ENCODE peak calls at places on chromosomes 5 and 9, in four cellular contexts. I is pancreas, T is endothelial cell, G is cardiac fibroblast. E is an unnamed sample.

GRCh38 chr5:17000296-17000939 is 64.3 kb upstream of the MYO10 start:
- DNase-seq in T (no peak), G (peak), I (no peak), E (peak)

GRCh38 chr5:124457101-124457500 is 289.3 kb downstream of the ZNF608 start:
- DNase-seq in G (no peak), T (no peak), I (no peak), E (no peak)

GRCh38 chr9:99811172-99811571 is 10.5 kb upstream of the NR4A3 start:
- DNase-seq in T (no peak), G (no peak), I (no peak), E (no peak)

GRCh38 chr5:149618581-149619248 is 37.4 kb downstream of the ARHGEF37 start:
- DNase-seq in T (peak), I (no peak), G (peak), E (peak)

GRCh38 chr5:123350744-123351143 is 72.5 kb downstream of the CEP120 start:
- DNase-seq in T (no peak), I (no peak), G (peak), E (peak)

GRCh38 chr9:125538092-125538473 is 168.9 kb downstream of the MAPKAP1 start:
- DNase-seq in G (peak), T (no peak), I (peak), E (peak)

GRCh38 chr9:127451681-127452480 is 571 bp downstream of the LRSAM1 start:
- DNase-seq in G (peak), T (peak), I (peak), E (peak)

GRCh38 chr5:68839019-68839552 is 254.7 kb upstream of the SLC30A5 start:
- DNase-seq in I (no peak), G (no peak), T (no peak), E (peak)

GRCh38 chr5:119339965-119340364 is 15.9 kb upstream of the TNFAIP8 start:
- DNase-seq in G (no peak), T (no peak), I (no peak), E (no peak)

GRCh38 chr5:169909945-169910344 is 70.3 kb downstream of the INSYN2B start:
- DNase-seq in I (no peak), G (no peak), T (no peak), E (no peak)

GRCh38 chr5:219492-219891 is 1.4 kb downstream of the SDHA start:
- DNase-seq in G (peak), I (no peak), T (no peak), E (peak)

GRCh38 chr5:38905516-38905915 is 59.7 kb downstream of the OSMR start:
- DNase-seq in T (no peak), I (no peak), G (peak), E (no peak)

GRCh38 chr9:1927546-1927945 is 87.6 kb upstream of the SMARCA2 start:
- DNase-seq in G (no peak), I (no peak), T (no peak), E (no peak)

GRCh38 chr5:131209506-131210191 is 38.9 kb downstream of the LYRM7 start:
- DNase-seq in T (no peak), I (no peak), G (no peak), E (no peak)

GRCh38 chr9:124477211-124478013 is 27.2 kb downstream of the ADGRD2 start:
- DNase-seq in I (no peak), G (no peak), T (no peak), E (no peak)

GRCh38 chr5:9239626-9240025 is 306.2 kb downstream of the SEMA5A start:
- DNase-seq in I (no peak), G (peak), T (no peak), E (peak)

GRCh38 chr9:14433841-14434511 is 120.0 kb upstream of the NFIB start:
- DNase-seq in T (no peak), G (peak), I (no peak), E (peak)

GRCh38 chr9:20620658-20621552 is 1.4 kb downstream of the MLLT3 start:
- DNase-seq in G (peak), T (peak), I (peak), E (peak)

GRCh38 chr9:134629586-134630392 is 11.8 kb upstream of the COL5A1 start:
- DNase-seq in G (no peak), T (no peak), I (peak), E (no peak)

GRCh38 chr9:18890372-18890771 is 142.6 kb downstream of the SAXO1 start:
- DNase-seq in G (peak), T (no peak), I (no peak), E (peak)

GRCh38 chr9:36306481-36307306 is 48.4 kb upstream of the GNE start:
- DNase-seq in G (peak), T (no peak), I (no peak), E (peak)

GRCh38 chr9:135716045-135716444 is 14.1 kb downstream of the KCNT1 start:
- DNase-seq in I (no peak), G (no peak), T (no peak), E (no peak)

GRCh38 chr5:65750938-65751337 is 28.9 kb downstream of the NLN start:
- DNase-seq in G (no peak), I (no peak), T (no peak), E (no peak)

GRCh38 chr9:81128701-81129100 is 560.6 kb downstream of the TLE1 start:
- DNase-seq in T (no peak), G (no peak), I (no peak), E (no peak)

GRCh38 chr5:157177935-157178334 is 2.7 kb upstream of the ITK start:
- DNase-seq in I (no peak), G (no peak), T (no peak), E (no peak)

GRCh38 chr5:124961517-124961916 is 215.1 kb upstream of the ZNF608 start:
- DNase-seq in T (no peak), I (no peak), G (no peak), E (no peak)

GRCh38 chr9:97737429-97737828 is 40.3 kb upstream of the XPA start:
- DNase-seq in T (no peak), I (no peak), G (peak), E (no peak)

GRCh38 chr9:94632736-94633135 is 6.6 kb downstream of the FBP1 start:
- DNase-seq in I (no peak), T (no peak), G (no peak), E (no peak)

GRCh38 chr5:168171901-168172717 is 119.3 kb upstream of the WWC1 start:
- DNase-seq in I (no peak), T (no peak), G (no peak), E (no peak)

GRCh38 chr9:27505744-27506161 is 18.3 kb upstream of the IFNK start:
- DNase-seq in I (no peak), G (no peak), T (no peak), E (no peak)

GRCh38 chr5:93371893-93372292 is 209.1 kb downstream of the NR2F1-AS1 start:
- DNase-seq in I (no peak), T (no peak), G (no peak), E (no peak)

GRCh38 chr5:65102826-65103673 is 334.3 kb downstream of the CWC27 start:
- DNase-seq in G (peak), T (peak), I (peak), E (peak)

GRCh38 chr5:67015577-67016290 is 180.9 kb downstream of the CD180 start:
- DNase-seq in G (peak), I (no peak), T (no peak), E (peak)

GRCh38 chr5:6508931-6509330 is 60.3 kb downstream of the UBE2QL1 start:
- DNase-seq in I (no peak), T (no peak), G (no peak), E (no peak)

GRCh38 chr9:96854877-96855273 is 561 bp upstream of the ZNF782 start:
- DNase-seq in G (no peak), I (no peak), T (no peak), E (no peak)

GRCh38 chr5:120818128-120818527 is 354.0 kb downstream of the PRR16 start:
- DNase-seq in I (no peak), T (no peak), G (no peak), E (no peak)

GRCh38 chr5:120813551-120813950 is 349.5 kb downstream of the PRR16 start:
- DNase-seq in T (no peak), G (no peak), I (no peak), E (no peak)

GRCh38 chr5:120817044-120817985 is 353.2 kb downstream of the PRR16 start:
- DNase-seq in T (peak), I (no peak), G (peak), E (peak)
- TF ChIP-seq CTCF in T (peak), I (no peak), G (peak), E (peak)

GRCh38 chr9:92729735-92730155 is 34.9 kb downstream of the BICD2 start:
- DNase-seq in G (no peak), T (no peak), I (no peak), E (no peak)

GRCh38 chr9:92730897-92731296 is 33.7 kb downstream of the BICD2 start:
- DNase-seq in T (no peak), G (no peak), I (no peak), E (no peak)

GRCh38 chr9:92727716-92728700 is 36.6 kb downstream of the BICD2 start:
- DNase-seq in G (no peak), T (no peak), I (no peak), E (no peak)

GRCh38 chr9:92726971-92727715 is 37.5 kb downstream of the BICD2 start:
- DNase-seq in G (peak), T (no peak), I (no peak), E (peak)

DNA sequence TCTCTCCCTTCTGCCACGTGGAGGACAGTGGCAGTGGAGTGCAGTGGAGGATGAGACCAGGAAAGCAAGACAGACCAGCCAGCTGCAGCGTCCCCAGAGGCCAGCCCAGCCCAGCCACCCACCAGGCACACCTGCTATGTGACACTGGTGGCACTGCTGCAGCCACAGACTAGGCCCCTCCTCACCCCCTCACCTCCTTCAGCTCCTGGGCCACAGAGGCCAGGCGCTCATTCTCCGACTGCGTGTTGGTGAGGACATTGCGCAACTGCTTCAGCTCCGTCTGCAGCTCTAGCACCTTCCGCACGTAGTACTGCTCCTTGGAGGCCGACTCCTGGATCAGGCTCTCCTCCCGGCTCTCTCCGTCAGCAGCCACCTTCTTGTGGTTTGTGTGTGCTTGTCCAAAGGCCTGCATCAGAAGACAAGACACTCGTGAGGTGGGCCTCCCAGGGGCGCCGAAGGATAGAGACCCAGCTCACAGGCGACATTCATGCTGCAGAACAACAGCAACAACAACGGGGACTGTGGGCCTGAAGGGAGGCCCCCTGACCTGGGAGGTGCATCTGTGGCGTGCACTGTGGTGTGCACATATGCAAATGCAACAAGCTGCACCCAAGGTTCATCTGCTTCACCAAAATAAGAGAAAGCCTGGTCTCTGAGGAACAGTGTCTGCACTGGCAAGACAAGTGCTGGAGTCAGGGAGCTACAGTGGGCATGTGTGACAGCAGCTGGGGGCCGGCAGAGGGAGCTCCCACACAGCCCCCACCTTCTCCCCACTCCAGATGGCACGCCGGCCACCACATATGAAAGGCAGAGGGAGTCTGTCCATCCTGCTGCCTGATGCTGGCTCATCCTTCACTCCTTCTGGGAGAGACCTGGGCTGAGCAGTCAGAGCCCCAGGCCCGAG is 35.5 kb downstream of the BICD2 start:
- DNase-seq in I (no peak), T (no peak), G (peak), E (no peak)
- TF ChIP-seq CTCF in I (no peak), T (no peak), G (peak), E (no peak)

GRCh38 chr5:141241496-141241895 is 3.7 kb upstream of the PCDHB15 start:
- DNase-seq in I (no peak), G (no peak), T (no peak), E (no peak)

GRCh38 chr5:141250576-141250975 is 5.4 kb downstream of the PCDHB15 start:
- DNase-seq in G (no peak), I (no peak), T (no peak), E (no peak)

GRCh38 chr5:141245250-141245717 is at the start of gene PCDHB15:
- DNase-seq in I (no peak), G (peak), T (peak), E (peak)
- TF ChIP-seq CTCF in I (no peak), G (no peak), T (no peak), E (no peak)

DNA sequence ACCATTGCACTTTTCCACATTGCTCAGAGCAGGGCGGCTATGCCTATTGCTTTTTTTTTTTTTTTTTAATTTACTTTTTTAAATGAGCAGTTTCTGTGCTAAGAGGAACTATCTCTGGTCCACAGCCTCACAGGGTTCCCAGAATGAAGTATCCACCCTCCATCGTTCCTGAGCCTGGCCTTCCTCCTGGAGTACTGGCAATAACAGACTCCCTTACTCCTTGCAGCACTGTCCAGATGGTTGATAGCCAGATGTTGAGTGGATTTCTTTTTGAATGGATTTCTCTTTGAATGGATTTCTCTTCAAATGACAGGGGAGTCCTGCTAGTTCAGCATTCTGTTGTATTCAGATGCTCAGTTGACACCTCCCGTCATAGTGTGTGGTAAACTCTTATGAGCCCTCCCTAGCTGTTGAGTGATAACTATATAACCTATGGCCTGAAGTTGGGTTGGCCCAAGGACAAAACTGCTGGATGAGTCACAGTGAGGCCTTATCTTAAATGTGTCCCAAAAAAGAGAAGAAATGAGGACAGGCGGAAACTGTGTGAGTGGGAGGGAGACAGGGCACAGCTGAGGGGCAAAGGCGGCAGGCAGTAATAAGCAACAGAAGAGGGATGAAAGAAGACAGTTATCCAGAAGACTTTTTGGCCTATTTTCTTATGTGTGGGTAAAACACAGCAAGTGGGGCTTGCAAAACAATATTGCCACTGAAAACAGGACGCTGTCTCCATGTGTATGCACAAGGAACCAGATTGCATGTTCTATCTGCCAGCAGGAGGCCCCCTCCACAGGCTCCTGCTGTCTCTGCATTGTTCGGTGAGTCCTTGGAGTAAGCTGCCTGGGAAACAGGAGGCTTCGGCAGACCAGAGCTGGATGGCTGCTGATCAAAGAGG is 209.5 kb upstream of the S1PR3 start:
- DNase-seq in I (no peak), G (peak), T (peak), E (peak)
- TF ChIP-seq CTCF in I (no peak), G (peak), T (no peak), E (peak)

GRCh38 chr5:28344803-28345433 is 1306.5 kb upstream of the CDH9 start:
- DNase-seq in I (no peak), G (peak), T (peak), E (peak)
- TF ChIP-seq CTCF in I (no peak), G (no peak), T (peak), E (peak)

DNA sequence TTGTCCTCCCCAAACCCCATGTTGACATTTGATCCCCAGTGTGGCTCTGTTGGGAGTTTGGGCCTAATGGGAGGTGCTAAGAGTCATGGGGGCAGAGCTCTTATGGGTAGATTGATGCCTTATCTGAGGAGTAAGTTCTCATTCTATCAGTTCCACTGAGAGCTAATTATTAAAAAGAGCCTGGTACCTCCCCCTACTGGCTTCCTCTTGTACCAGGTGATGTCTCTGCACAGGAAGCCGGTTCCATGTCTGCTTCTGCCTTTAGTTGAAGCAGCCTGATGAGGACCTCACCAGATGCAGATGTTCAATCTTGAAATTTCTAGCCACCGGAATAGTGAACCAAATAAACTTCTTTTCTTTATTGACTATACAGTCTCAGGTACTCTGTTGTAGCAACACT is 10.8 kb downstream of the GABRB2 start:
- DNase-seq in G (no peak), T (no peak), I (no peak), E (no peak)
- TF ChIP-seq CTCF in G (no peak), T (no peak), I (no peak), E (no peak)

DNA sequence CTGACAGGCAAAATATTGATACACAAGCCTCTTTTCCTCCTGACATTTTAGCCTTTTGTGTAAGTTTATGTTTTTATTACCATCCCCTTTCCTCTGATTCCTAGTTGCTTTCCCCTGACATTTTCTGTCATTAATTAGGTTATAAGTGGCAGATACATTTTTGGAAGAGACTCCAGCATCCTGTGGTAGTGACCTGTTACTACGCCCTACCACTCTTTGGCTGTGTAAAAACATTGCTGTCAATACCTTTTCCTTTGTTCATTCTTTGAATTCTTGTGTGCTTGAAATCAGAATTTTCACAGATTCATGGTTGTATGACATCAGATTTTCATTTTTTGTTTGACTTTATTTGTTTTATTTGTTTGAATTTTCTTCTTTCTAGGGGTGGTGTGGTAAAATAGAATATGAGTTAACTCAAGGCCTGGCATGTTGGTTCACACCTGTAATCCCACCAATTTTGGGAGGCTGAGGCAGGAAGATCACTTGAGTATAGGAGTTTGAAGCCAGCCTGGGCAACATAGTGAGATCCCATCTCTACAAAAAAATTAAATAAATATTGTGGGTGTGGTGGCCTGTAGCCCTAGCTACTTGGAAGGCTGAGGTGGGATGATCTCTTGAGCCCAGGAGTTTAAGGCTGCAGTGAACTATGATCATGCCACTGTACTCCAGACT is 43.4 kb downstream of the UBE2R2 start:
- DNase-seq in I (no peak), T (no peak), G (no peak), E (no peak)
- TF ChIP-seq CTCF in I (no peak), T (peak), G (peak), E (peak)

GRCh38 chr9:111148994-111149759 is 110.9 kb upstream of the LPAR1 start:
- DNase-seq in T (no peak), I (no peak), G (peak), E (peak)
- TF ChIP-seq CTCF in T (no peak), I (no peak), G (peak), E (peak)

GRCh38 chr5:172770675-172771438 is at the start of gene DUSP1:
- DNase-seq in G (peak), I (peak), T (peak), E (peak)
- TF ChIP-seq CTCF in G (no peak), I (peak), T (peak), E (no peak)